ENCODE peak calls at places on chromosomes 1 and 21, in seven cellular contexts. H, K, J, T, X, M and L are unnamed samples.

GRCh38 chr1:10429868-10430215 is 391 bp upstream of the CENPS start:
- DNase-seq in H (no peak), K (no peak), J (no peak), T (no peak), X (no peak), M (no peak), L (no peak)

GRCh38 chr1:147273409-147274307 is 31.2 kb downstream of the CHD1L start:
- DNase-seq in H (peak), K (no peak), J (peak), T (no peak), X (no peak), M (no peak), L (peak)

GRCh38 chr1:186763107-186763506 is 65.6 kb upstream of the PLA2G4A start:
- DNase-seq in H (no peak), K (no peak), J (no peak), T (no peak), X (no peak), M (no peak), L (no peak)

GRCh38 chr1:155379180-155379876 is 58.6 kb downstream of the RUSC1 start:
- DNase-seq in H (peak), K (no peak), J (no peak), T (no peak), X (no peak), M (no peak), L (no peak)

GRCh38 chr1:2530501-2531361 is 668 bp upstream of the HES5 start:
- DNase-seq in H (peak), K (no peak), J (no peak), T (no peak), X (no peak), M (no peak), L (peak)

GRCh38 chr1:195738971-195739650 is 869.1 kb downstream of the KCNT2 start:
- DNase-seq in H (no peak), K (no peak), J (no peak), T (no peak), X (no peak), M (no peak), L (no peak)

GRCh38 chr1:199046618-199047017 is 407.8 kb downstream of the PTPRC start:
- DNase-seq in H (no peak), K (no peak), J (no peak), T (no peak), X (no peak), M (no peak), L (no peak)

GRCh38 chr1:202126426-202126825 is 3.7 kb downstream of the GPR37L1 start:
- DNase-seq in H (no peak), K (no peak), J (no peak), T (no peak), X (no peak), M (no peak), L (no peak)

GRCh38 chr1:33276573-33277298 is 20.4 kb downstream of the ZNF362 start:
- DNase-seq in H (no peak), K (no peak), J (no peak), T (no peak), X (no peak), M (no peak), L (no peak)

GRCh38 chr1:227949341-227949921 is 1.7 kb upstream of the WNT9A start:
- DNase-seq in H (no peak), K (no peak), J (no peak), T (no peak), X (no peak), M (no peak), L (no peak)

GRCh38 chr1:206686486-206687249 is 2.0 kb downstream of the MAPKAPK2 start:
- DNase-seq in H (no peak), K (no peak), J (no peak), T (no peak), X (no peak), M (no peak), L (no peak)

GRCh38 chr1:40076895-40077312 is 20.1 kb downstream of the PPT1 start:
- DNase-seq in H (no peak), K (no peak), J (no peak), T (no peak), X (no peak), M (no peak), L (no peak)

GRCh38 chr1:28449904-28450303 is 55.9 kb upstream of the RCC1 start:
- DNase-seq in H (no peak), K (no peak), J (no peak), T (peak), X (no peak), M (no peak), L (no peak)

GRCh38 chr1:16396591-16396990 is 29.5 kb downstream of the SZRD1 start:
- DNase-seq in H (peak), K (no peak), J (no peak), T (no peak), X (no peak), M (no peak), L (no peak)

GRCh38 chr1:211549092-211549749 is 29.7 kb downstream of the SLC30A1 start:
- DNase-seq in H (no peak), K (no peak), J (no peak), T (no peak), X (no peak), M (no peak), L (peak)

GRCh38 chr1:229889031-229889517 is 178.0 kb upstream of the GALNT2 start:
- DNase-seq in H (no peak), K (no peak), J (no peak), T (no peak), X (no peak), M (no peak), L (no peak)

GRCh38 chr1:184299796-184300195 is 87.0 kb upstream of the C1orf21 start:
- DNase-seq in H (no peak), K (no peak), J (no peak), T (no peak), X (no peak), M (no peak), L (no peak)

GRCh38 chr1:89724369-89725015 is 91.6 kb downstream of the LRRC8C start:
- DNase-seq in H (no peak), K (no peak), J (no peak), T (peak), X (no peak), M (no peak), L (no peak)

GRCh38 chr1:237794071-237794470 is 96.7 kb downstream of the ZP4 start:
- DNase-seq in H (no peak), K (no peak), J (no peak), T (no peak), X (no peak), M (no peak), L (no peak)

GRCh38 chr1:11847667-11848445 is at the start of gene NPPA:
- DNase-seq in H (peak), K (no peak), J (no peak), T (no peak), X (no peak), M (no peak), L (peak)

GRCh38 chr1:119859647-119860046 is 36.7 kb downstream of the ADAM30 start:
- DNase-seq in H (no peak), K (no peak), J (no peak), T (no peak), X (no peak), M (no peak), L (no peak)

GRCh38 chr1:235018161-235018560 is 110.5 kb downstream of the TOMM20 start:
- DNase-seq in H (no peak), K (no peak), J (no peak), T (no peak), X (no peak), M (no peak), L (no peak)

GRCh38 chr1:40792036-40792435 is 8.4 kb downstream of the KCNQ4 start:
- DNase-seq in H (no peak), K (peak), J (no peak), T (no peak), X (no peak), M (no peak), L (no peak)

GRCh38 chr21:34736116-34736870 is 67.5 kb downstream of the CLIC6 start:
- DNase-seq in H (no peak), K (no peak), J (no peak), T (no peak), X (no peak), M (no peak), L (no peak)

GRCh38 chr21:37372127-37372731 is 5.7 kb downstream of the DYRK1A start:
- DNase-seq in H (no peak), K (no peak), J (no peak), T (no peak), X (no peak), M (no peak), L (no peak)

GRCh38 chr1:205983925-205984725 is 19.1 kb downstream of the RAB7B start:
- DNase-seq in H (no peak), K (peak), J (no peak), T (no peak), X (peak), M (peak), L (peak)

GRCh38 chr1:204274441-204274840 is 60.7 kb upstream of the GOLT1A start:
- DNase-seq in H (no peak), K (no peak), J (no peak), T (no peak), X (no peak), M (no peak), L (no peak)

GRCh38 chr1:215543191-215543606 is 23.9 kb upstream of the KCTD3 start:
- DNase-seq in H (no peak), K (no peak), J (no peak), T (no peak), X (no peak), M (no peak), L (no peak)

GRCh38 chr1:40130892-40131291 is 30.3 kb upstream of the RLF start:
- DNase-seq in H (no peak), K (no peak), J (no peak), T (no peak), X (no peak), M (no peak), L (no peak)

GRCh38 chr1:31976401-31976800 is 37.3 kb upstream of the KHDRBS1 start:
- DNase-seq in H (no peak), K (no peak), J (no peak), T (no peak), X (no peak), M (no peak), L (no peak)

GRCh38 chr1:69077198-69077597 is 490.5 kb upstream of the LRRC7 start:
- DNase-seq in H (no peak), K (no peak), J (no peak), T (no peak), X (no peak), M (no peak), L (no peak)

GRCh38 chr1:203283597-203283996 is 21.7 kb upstream of the BTG2 start:
- DNase-seq in H (no peak), K (no peak), J (no peak), T (no peak), X (no peak), M (no peak), L (no peak)

GRCh38 chr1:219324629-219325367 is 151.1 kb downstream of the LYPLAL1 start:
- DNase-seq in H (no peak), K (no peak), J (no peak), T (no peak), X (no peak), M (no peak), L (no peak)

GRCh38 chr1:223872308-223872878 is 26.6 kb upstream of the TP53BP2 start:
- DNase-seq in H (no peak), K (no peak), J (no peak), T (no peak), X (no peak), M (no peak), L (no peak)

GRCh38 chr1:228968841-228969606 is 233.7 kb downstream of the RHOU start:
- DNase-seq in H (no peak), K (no peak), J (no peak), T (no peak), X (no peak), M (no peak), L (no peak)

GRCh38 chr1:1079408-1080121 is 5.5 kb upstream of the RNF223 start:
- DNase-seq in H (peak), K (peak), J (no peak), T (no peak), X (no peak), M (peak), L (peak)

GRCh38 chr1:82517586-82517985 is 716.9 kb downstream of the ADGRL2 start:
- DNase-seq in H (no peak), K (peak), J (no peak), T (no peak), X (no peak), M (peak), L (no peak)

GRCh38 chr1:8096105-8097011 is 70.2 kb upstream of the ERRFI1 start:
- DNase-seq in H (no peak), K (no peak), J (no peak), T (no peak), X (no peak), M (no peak), L (no peak)